ENCODE peak calls at places on chromosomes 12 and 14, in four cellular contexts. H, S, P and V are unnamed samples. For H3K4me1, the result is how much of the 10 kb centered on the place peaks cover.

GRCh38 chr14:23633160-23633701 is 2.9 kb upstream of the DHRS2 start:
- DNase-seq in P (no peak), S (no peak), H (no peak), V (no peak)

GRCh38 chr12:15928345-15928744 is 17.2 kb downstream of the DERA start:
- DNase-seq in S (no peak), H (no peak), P (peak), V (no peak)

GRCh38 chr12:113270709-113271009 is 49.4 kb downstream of the TPCN1 start:
- DNase-seq in P (no peak), H (no peak), S (peak), V (no peak)

GRCh38 chr14:36524220-36524837 is 4.3 kb upstream of the NKX2-1 start:
- DNase-seq in H (no peak), P (no peak), S (no peak), V (no peak)

GRCh38 chr14:21084988-21085853 is 13.2 kb downstream of the ZNF219 start:
- DNase-seq in P (peak), S (no peak), H (peak), V (no peak)

GRCh38 chr12:39764944-39765560 is 145.4 kb upstream of the ABCD2 start:
- DNase-seq in S (no peak), H (no peak), P (peak), V (no peak)

GRCh38 chr14:39025810-39026627 is 77.0 kb downstream of the SEC23A start:
- DNase-seq in H (no peak), S (no peak), P (peak), V (no peak)

GRCh38 chr14:67265131-67265530 is 23.9 kb downstream of the PALS1 start:
- DNase-seq in S (no peak), P (peak), H (no peak), V (no peak)

GRCh38 chr12:22765731-22766130 is 140.8 kb downstream of the ETNK1 start:
- DNase-seq in P (no peak), H (no peak), S (no peak), V (no peak)

GRCh38 chr12:27207626-27208413 is 36.3 kb upstream of the STK38L start:
- DNase-seq in S (no peak), P (peak), H (no peak), V (no peak)

GRCh38 chr12:52351196-52352059 is 15.9 kb downstream of the KRT85 start:
- DNase-seq in H (no peak), P (no peak), S (peak), V (peak)

GRCh38 chr12:44876554-44877275 is 600 bp upstream of the NELL2 start:
- DNase-seq in S (peak), P (peak), H (no peak), V (peak)

GRCh38 chr14:34629344-34629656 is 648 bp downstream of the SNX6 start:
- DNase-seq in P (no peak), S (no peak), H (no peak), V (no peak)

GRCh38 chr12:39127401-39127800 is 222.0 kb upstream of the CPNE8 start:
- DNase-seq in H (no peak), P (peak), S (no peak), V (no peak)

GRCh38 chr12:113292091-113292490 is 42.8 kb downstream of the SLC8B1 start:
- DNase-seq in S (no peak), P (peak), H (no peak), V (no peak)

GRCh38 chr12:119177056-119177325 is 1.7 kb upstream of the HSPB8 start:
- DNase-seq in H (no peak), P (no peak), S (no peak), V (no peak)

GRCh38 chr14:86334355-86334754 is 804.4 kb downstream of the FLRT2 start:
- DNase-seq in H (no peak), P (no peak), S (no peak), V (no peak)

GRCh38 chr14:33401326-33401725 is 462.6 kb downstream of the NPAS3 start:
- DNase-seq in S (no peak), H (no peak), P (no peak), V (no peak)

GRCh38 chr14:75257241-75257640 is 21.4 kb upstream of the FOS start:
- DNase-seq in S (no peak), H (no peak), P (no peak), V (no peak)

GRCh38 chr12:109768901-109769670 is 55.5 kb downstream of the FAM222A start:
- DNase-seq in P (no peak), S (peak), H (no peak), V (no peak)

GRCh38 chr12:15966426-15966825 is 55.3 kb downstream of the DERA start:
- DNase-seq in S (no peak), P (peak), H (no peak), V (no peak)

GRCh38 chr14:88352299-88353097 is 29.4 kb upstream of the KCNK10 start:
- DNase-seq in H (no peak), S (no peak), P (peak), V (no peak)

GRCh38 chr12:89593873-89594272 is 68.0 kb upstream of the POC1B start:
- DNase-seq in S (no peak), P (no peak), H (no peak), V (no peak)

GRCh38 chr14:58059121-58059520 is 92.9 kb downstream of the ARMH4 start:
- DNase-seq in H (no peak), P (no peak), S (no peak), V (no peak)

GRCh38 chr12:13154027-13154538 is 42.4 kb upstream of the EMP1 start:
- DNase-seq in H (no peak), S (no peak), P (peak), V (no peak)

GRCh38 chr14:70809238-70810214 is at the start of gene MAP3K9:
- DNase-seq in P (peak), S (peak), H (peak), V (peak)

GRCh38 chr12:21416611-21417121 is 20.8 kb upstream of the PYROXD1 start:
- DNase-seq in P (no peak), H (no peak), S (no peak), V (no peak)

GRCh38 chr12:132323171-132324010 is 6.0 kb downstream of the GALNT9 start:
- DNase-seq in P (peak), S (no peak), H (no peak), V (no peak)

GRCh38 chr12:130878193-130879185 is 6.6 kb downstream of the RAN start:
- DNase-seq in S (no peak), P (no peak), H (no peak), V (no peak)

GRCh38 chr12:1800646-1801284 is 19.6 kb upstream of the LRTM2 start:
- DNase-seq in P (no peak), H (peak), S (peak), V (no peak)

GRCh38 chr14:99230271-99231141 is 41.5 kb downstream of the BCL11B start:
- DNase-seq in P (no peak), H (peak), S (no peak), V (peak)

GRCh38 chr12:61397668-61398067 is 862.5 kb upstream of the USP15 start:
- DNase-seq in H (no peak), S (no peak), P (no peak), V (no peak)

GRCh38 chr12:47139010-47139681 is 59.4 kb upstream of the AMIGO2 start:
- DNase-seq in S (no peak), P (no peak), H (no peak), V (no peak)

GRCh38 chr12:21839776-21840175 is 65.3 kb upstream of the KCNJ8 start:
- DNase-seq in S (no peak), P (no peak), H (no peak), V (no peak)

GRCh38 chr12:128797119-128798118 is 26.3 kb downstream of the SLC15A4 start:
- DNase-seq in P (peak), H (peak), S (no peak), V (no peak)

GRCh38 chr12:128800606-128801005 is 23.2 kb downstream of the SLC15A4 start:
- DNase-seq in P (no peak), S (no peak), H (peak), V (no peak)

GRCh38 chr12:128795530-128796361 is 28.0 kb downstream of the SLC15A4 start:
- DNase-seq in P (no peak), H (no peak), S (no peak), V (no peak)

GRCh38 chr12:128796439-128797118 is 27.2 kb downstream of the SLC15A4 start:
- DNase-seq in H (no peak), P (no peak), S (no peak), V (no peak)

DNA sequence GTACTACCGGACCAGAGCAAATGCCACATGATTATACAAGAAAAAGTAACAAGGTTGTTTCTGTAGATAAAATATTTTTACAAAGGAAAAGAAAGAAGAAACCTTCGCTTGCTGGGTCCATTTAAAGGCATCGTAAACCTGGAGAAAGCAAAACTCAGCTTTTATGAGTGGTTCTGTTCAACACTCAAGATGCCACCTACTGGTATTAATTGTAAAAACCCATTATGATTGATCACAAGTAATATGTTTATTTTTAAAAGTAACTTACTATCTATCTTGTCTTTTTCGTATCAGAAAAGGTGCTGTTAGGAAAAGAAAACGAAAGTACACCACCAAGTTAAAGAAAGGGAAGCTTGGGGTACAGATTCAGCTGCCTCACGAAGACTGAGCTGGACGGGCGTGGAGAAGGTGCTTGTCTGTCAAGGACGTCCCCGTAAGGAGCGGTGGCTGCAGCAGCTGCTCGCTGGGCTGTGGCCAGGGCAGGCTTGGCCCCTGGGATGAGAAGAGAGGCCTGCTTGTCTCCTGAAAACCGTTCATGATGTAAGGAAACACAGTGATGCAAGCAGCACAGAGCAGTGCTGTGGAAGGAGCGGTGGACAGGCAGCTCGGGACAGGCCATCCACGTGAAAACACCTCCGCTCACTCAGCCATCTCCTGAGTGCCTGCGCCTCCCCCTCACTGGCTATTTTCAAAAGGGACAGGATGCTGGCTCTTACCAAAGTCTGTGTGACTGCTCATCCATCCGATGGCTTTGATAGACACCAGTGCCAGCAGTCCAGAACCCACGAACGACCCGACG is 25.0 kb downstream of the SLC15A4 start:
- DNase-seq in H (peak), S (no peak), P (no peak), V (no peak)
- H3K4me1 ChIP-seq in H (under half), S (under half), P (under half), V (under half)

DNA sequence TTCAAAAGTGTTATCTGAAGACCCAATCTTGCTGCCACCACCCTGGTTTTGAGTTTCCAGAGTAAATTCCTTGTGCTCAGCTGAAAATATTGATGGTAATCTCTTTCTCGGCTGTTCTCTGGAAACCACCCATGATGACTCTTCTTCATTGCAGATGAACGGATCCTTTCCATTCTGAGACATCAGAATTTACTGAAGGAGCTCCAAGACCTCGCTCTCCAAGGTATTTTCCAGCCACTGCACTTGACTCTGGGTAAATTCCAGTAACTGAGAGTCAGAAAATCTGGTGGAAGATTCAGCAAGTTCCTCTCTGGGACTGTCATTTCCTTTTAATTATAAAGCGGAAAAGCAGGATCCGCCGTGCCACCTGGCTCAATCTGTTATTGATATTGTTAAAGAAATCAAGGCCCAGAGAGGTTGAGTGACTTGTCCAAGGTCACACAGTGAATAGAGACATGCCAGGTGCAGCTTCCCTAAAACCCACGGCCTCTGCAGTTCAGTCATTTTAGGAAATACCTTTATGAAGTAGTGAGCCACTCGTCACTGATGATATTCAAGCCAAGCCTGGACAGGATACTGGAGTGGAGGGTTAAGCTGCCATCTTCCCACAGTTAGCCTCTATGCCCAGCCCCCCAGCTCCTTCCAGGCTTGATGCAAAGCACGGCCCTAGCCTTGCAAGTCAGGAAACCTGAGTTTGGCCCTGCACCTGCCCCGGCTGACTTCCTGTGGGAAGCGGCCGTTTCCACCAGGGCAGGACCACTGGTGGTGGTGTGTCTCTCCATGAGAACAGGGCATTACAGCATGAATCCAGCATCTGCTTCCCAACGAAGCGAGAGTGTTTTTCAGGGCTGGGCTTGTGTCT is 4.7 kb downstream of the CHGA start:
- DNase-seq in S (no peak), H (no peak), P (no peak), V (no peak)
- H3K27ac ChIP-seq in S (no peak), H (no peak), P (no peak), V (no peak)

GRCh38 chr12:42140901-42141300 is 3.8 kb downstream of the GXYLT1 start:
- DNase-seq in P (peak), H (no peak), S (no peak), V (no peak)
- H3K4me3 ChIP-seq in P (no peak), H (no peak), S (no peak), V (no peak)

GRCh38 chr14:65748796-65749195 is 336.3 kb downstream of the FUT8 start:
- DNase-seq in S (no peak), H (no peak), P (no peak), V (no peak)
- H3K4me1 ChIP-seq in S (under half), H (under half), P (under half), V (under half)

GRCh38 chr12:114361545-114361944 is 44.4 kb downstream of the TBX5 start:
- DNase-seq in S (no peak), P (no peak), H (no peak), V (no peak)
- H3K27ac ChIP-seq in S (no peak), P (peak), H (no peak), V (no peak)

DNA sequence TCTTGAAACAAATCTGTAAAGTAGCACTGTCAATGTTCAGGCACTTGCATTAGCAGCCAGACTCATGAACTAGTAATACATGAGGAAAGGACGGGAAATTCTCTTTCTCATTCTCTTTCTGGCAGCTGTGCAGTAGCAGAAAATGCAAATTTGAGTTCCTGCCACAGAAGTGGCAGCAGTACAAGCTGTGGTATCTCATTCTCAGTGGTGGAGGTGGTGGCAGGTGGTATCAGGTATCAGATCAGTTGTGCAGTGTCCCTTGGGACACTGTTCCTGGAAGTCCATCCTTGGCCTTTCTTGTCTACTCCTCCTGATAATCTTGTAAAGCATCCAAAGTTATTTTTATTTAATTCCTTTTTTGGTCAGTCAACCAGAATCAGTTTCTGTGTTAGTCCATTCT is 103.0 kb downstream of the C12orf42 start:
- DNase-seq in H (no peak), S (no peak), P (no peak), V (no peak)
- H3K4me3 ChIP-seq in H (no peak), S (no peak), P (no peak), V (no peak)

DNA sequence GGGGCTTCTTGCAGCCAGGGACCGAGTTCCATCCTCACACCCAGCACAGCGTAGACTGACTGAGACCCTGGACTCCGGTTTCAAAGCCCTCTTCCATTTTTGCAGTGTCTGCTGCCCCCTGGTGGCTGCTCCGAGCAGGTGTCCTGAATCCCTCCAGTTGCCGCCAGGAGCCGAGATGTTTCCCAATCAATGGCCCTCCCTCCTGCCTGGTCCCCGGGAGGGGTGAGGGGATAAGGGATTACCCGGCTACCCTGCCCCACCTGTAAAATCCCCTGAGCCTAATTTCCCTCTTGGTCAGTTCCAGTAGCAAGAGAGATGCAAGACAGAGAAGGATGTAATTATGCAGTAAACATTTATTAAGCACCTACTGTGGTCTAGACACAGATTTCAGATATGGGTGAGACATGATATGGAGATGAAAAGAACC is 55.0 kb downstream of the PHETA1 start:
- DNase-seq in H (peak), P (peak), S (peak), V (peak)
- H3K4me1 ChIP-seq in H (under half), P (under half), S (under half), V (under half)

DNA sequence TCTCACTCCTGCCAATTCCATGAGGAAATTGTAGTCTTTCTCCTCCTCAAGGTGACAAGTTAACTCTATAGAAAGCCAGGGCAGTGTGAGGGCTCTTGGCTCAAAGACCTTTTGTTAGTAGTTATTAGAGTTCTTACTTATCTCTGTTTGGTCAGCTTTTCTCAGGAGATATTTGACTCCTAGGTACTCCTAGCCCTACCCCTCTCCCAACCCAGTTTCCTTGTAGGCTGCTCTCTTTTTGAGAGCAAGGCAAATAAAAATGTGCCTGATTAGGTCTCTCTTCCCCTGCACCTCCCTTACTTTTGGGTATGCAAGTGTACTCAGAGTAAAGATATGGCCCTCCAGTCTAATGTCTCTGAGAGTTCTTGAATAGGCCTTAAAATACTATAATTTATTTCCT is 23.8 kb downstream of the BTG1 start:
- DNase-seq in H (no peak), S (no peak), P (no peak), V (no peak)
- H3K27ac ChIP-seq in H (no peak), S (no peak), P (peak), V (no peak)